ENCODE peak calls at places on chromosomes 5 and 9, in five cellular contexts. B is neuronal stem cell, K is fibroblast of lung, Z is HepG2, W is mammary epithelial cell. G is an unnamed sample.
A peak's percentile ranks its signal among the peaks of the same experiment; 100 is the strongest.

GRCh38 chr9:95644377-95644776 is 127.6 kb upstream of the PTCH1 start:
- DNase-seq in W (no peak), B (no peak), Z (no peak), K (peak; percentile 43), G (peak; percentile 40)

GRCh38 chr9:134522976-134523375 is 118.6 kb upstream of the COL5A1 start:
- DNase-seq in W (no peak), Z (no peak), K (no peak), B (no peak), G (no peak)

GRCh38 chr5:67249590-67249895 is 52.9 kb upstream of the CD180 start:
- DNase-seq in W (no peak), B (no peak), Z (no peak), K (no peak), G (no peak)

GRCh38 chr5:54518146-54519082 is 855 bp downstream of the SNX18 start:
- DNase-seq in B (no peak), W (peak; percentile 39), Z (no peak), K (no peak), G (peak; percentile 76)

GRCh38 chr9:73782166-73782565 is 630.5 kb downstream of the ANXA1 start:
- DNase-seq in B (no peak), W (no peak), Z (no peak), K (peak; percentile 49), G (peak; percentile 12)

GRCh38 chr5:149126898-149127297 is 14.4 kb upstream of the ABLIM3 start:
- DNase-seq in K (no peak), W (no peak), B (no peak), Z (no peak), G (no peak)

GRCh38 chr9:19551124-19551929 is 142.5 kb downstream of the ACER2 start:
- DNase-seq in W (no peak), B (peak; percentile 3), Z (peak; percentile 27), K (peak; percentile 16), G (no peak)

GRCh38 chr5:62305358-62305714 is 670 bp upstream of the KIF2A start:
- DNase-seq in Z (no peak), W (peak; percentile 34), K (no peak), B (no peak), G (peak; percentile 24)

GRCh38 chr5:57687641-57688040 is 205.0 kb upstream of the ACTBL2 start:
- DNase-seq in Z (no peak), B (no peak), K (peak; percentile 15), W (no peak), G (no peak)

GRCh38 chr5:157772077-157772613 is 28.6 kb downstream of the LSM11 start:
- DNase-seq in W (no peak), Z (no peak), K (no peak), B (no peak), G (no peak)

GRCh38 chr9:36102742-36103495 is 33.6 kb upstream of the GLIPR2 start:
- DNase-seq in B (peak; percentile 56), K (peak; percentile 69), Z (peak; percentile 73), W (peak; percentile 66), G (peak; percentile 88)

GRCh38 chr5:39863926-39864572 is 439.3 kb upstream of the DAB2 start:
- DNase-seq in Z (no peak), K (no peak), W (no peak), B (no peak), G (no peak)

GRCh38 chr5:57776035-57776434 is 293.4 kb upstream of the ACTBL2 start:
- DNase-seq in K (no peak), Z (no peak), W (no peak), B (no peak), G (no peak)

GRCh38 chr5:151295138-151295537 is 8.4 kb downstream of the SLC36A3 start:
- DNase-seq in W (no peak), K (peak; percentile 8), B (no peak), Z (no peak), G (no peak)

GRCh38 chr5:35518104-35518503 is 99.6 kb upstream of the SPEF2 start:
- DNase-seq in B (no peak), W (no peak), K (no peak), Z (no peak), G (no peak)

GRCh38 chr9:86946712-86947145 is 577 bp downstream of the GAS1 start:
- DNase-seq in W (no peak), K (peak; percentile 63), Z (no peak), B (no peak), G (peak; percentile 81)

GRCh38 chr5:40406426-40407211 is 273.1 kb upstream of the PTGER4 start:
- DNase-seq in K (peak; percentile 60), Z (peak; percentile 3), W (no peak), B (no peak), G (no peak)

GRCh38 chr9:94656190-94656589 is 16.9 kb upstream of the FBP1 start:
- DNase-seq in W (no peak), B (no peak), K (no peak), Z (no peak), G (no peak)

GRCh38 chr9:93357649-93358048 is 93.8 kb upstream of the FAM120A start:
- DNase-seq in W (no peak), Z (no peak), B (no peak), K (no peak), G (no peak)

GRCh38 chr5:121668635-121669034 is 183.0 kb upstream of the FTMT start:
- DNase-seq in Z (no peak), B (no peak), W (no peak), K (peak; percentile 36), G (no peak)

GRCh38 chr9:73871636-73872035 is 625.5 kb upstream of the RORB start:
- DNase-seq in Z (no peak), K (no peak), W (no peak), B (no peak), G (no peak)

GRCh38 chr5:81782811-81783210 is 31.9 kb upstream of the SSBP2 start:
- DNase-seq in K (peak; percentile 52), W (no peak), B (no peak), Z (no peak), G (peak; percentile 27)

GRCh38 chr5:13498279-13498678 is 446.2 kb downstream of the DNAH5 start:
- DNase-seq in B (no peak), K (no peak), Z (peak; percentile 41), W (no peak), G (no peak)

GRCh38 chr9:109320338-109320733 is 523 bp downstream of the EPB41L4B start:
- DNase-seq in Z (no peak), W (no peak), B (peak; percentile 26), K (no peak), G (peak; percentile 54)

GRCh38 chr5:95283761-95284511 is 958 bp downstream of the MCTP1 start:
- DNase-seq in B (peak; percentile 55), Z (no peak), W (peak; percentile 35), K (no peak), G (peak; percentile 32)

GRCh38 chr5:95284512-95285405 is at the start of gene MCTP1:
- DNase-seq in W (peak; percentile 30), K (no peak), B (peak; percentile 44), Z (no peak), G (peak; percentile 30)

GRCh38 chr5:95285406-95285761 is 490 bp upstream of the MCTP1 start:
- DNase-seq in K (peak; percentile 9), Z (no peak), W (peak; percentile 6), B (peak; percentile 31), G (no peak)

GRCh38 chr5:95281211-95281610 is 3.7 kb downstream of the MCTP1 start:
- DNase-seq in K (no peak), W (peak; percentile 36), Z (no peak), B (no peak), G (peak; percentile 29)

DNA sequence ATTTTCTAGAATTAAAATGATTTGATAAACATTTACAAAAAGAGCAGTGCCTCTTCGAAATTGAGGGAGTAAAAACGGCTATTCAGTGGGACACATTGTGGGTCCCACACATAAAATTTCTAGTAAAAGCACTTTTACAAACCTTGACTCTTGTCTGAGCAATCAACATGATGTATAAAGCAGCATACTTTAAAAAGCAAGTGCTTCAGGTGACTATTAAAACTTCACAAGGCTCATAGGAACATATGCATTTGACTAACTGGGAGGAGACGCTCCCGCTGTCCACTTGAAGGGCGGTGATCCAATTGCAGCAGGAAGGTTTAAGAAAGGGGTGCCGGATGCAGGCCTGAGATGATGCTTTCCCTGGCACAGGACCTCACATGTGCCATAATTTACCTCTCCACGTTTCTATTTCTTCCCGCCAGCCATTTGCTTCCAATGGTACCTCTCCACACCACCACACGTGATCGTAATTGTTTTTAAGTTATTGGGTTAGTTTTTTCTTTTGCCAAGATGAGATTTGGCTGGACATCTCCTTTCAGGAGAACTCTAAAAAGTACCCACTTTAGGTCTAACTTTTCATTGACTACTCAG is 1.8 kb downstream of the MCTP1 start:
- DNase-seq in Z (no peak), W (peak; percentile 1), B (no peak), K (no peak), G (no peak)
- H3K4me2 ChIP-seq in Z (no peak overlapping the region), W (peak overlapping the region; percentile 100), B (peak overlapping the region; percentile 99), K (no peak overlapping the region), G (no peak overlapping the region)

DNA sequence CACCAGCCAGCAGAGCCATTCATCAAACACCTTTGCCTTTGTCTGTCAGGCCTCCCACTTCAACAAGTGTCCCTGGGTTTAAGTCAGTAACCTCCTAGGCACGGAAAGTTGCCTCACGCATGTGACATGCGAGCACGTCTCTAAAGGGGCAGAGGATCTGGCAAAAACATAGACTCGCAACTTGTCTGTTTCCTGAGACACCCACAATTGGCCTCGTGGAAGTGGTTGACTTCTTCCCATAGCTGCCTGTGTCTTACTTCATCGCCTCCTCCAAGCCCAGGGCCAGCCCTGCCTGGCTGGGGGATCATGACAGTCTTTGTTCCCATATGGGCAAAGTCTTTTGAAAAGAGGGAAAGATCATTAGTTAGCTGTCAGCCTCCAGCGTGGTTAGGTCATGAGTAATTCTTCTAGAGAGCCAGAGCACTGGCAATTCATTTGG is 35.5 kb upstream of the GLRX start:
- DNase-seq in B (no peak), W (peak; percentile 9), K (peak; percentile 97), Z (peak; percentile 32), G (peak; percentile 94)
- H3K4me3 ChIP-seq in B (no peak overlapping the region), W (no peak overlapping the region), K (no peak overlapping the region), Z (no peak overlapping the region), G (peak overlapping the region; percentile 70)

GRCh38 chr5:134236208-134236761 is 10.4 kb upstream of the PPP2CA start:
- DNase-seq in W (no peak), Z (no peak), B (no peak), K (no peak), G (peak; percentile 48)
- H3K4me2 ChIP-seq in W (no peak overlapping the region), Z (no peak overlapping the region), B (no peak overlapping the region), K (no peak overlapping the region), G (no peak overlapping the region)

DNA sequence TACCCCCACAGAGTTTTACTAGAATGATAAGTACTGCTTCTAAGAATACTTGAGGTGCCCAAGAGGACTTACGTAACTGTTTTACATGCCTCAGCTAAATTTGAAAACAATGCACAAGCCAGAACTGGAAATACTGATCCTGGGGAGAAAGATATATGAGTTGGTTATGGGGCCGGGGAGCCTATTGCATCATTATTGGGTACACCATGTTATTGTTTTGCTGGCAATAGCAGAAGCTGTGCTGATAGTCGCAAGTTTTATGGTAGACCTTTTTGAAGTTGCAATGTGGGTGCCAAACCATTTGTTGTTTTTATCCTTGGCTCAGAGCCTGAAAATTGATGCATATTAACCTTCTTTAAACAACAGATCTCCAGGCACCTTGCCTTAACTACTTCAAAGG is 108.4 kb upstream of the DHFR start:
- DNase-seq in B (no peak), W (peak; percentile 52), Z (no peak), K (peak; percentile 45), G (no peak)
- H3K4me3 ChIP-seq in B (no peak overlapping the region), W (no peak overlapping the region), Z (no peak overlapping the region), K (no peak overlapping the region), G (no peak overlapping the region)

GRCh38 chr9:20729545-20729944 is 45.5 kb downstream of the FOCAD start:
- DNase-seq in Z (no peak), W (peak; percentile 5), B (no peak), K (no peak), G (peak; percentile 38)
- H3K4me2 ChIP-seq in Z (no peak overlapping the region), W (no peak overlapping the region), B (no peak overlapping the region), K (no peak overlapping the region), G (peak overlapping the region; percentile 29)

G was measured in GM23248.